ENCODE peak calls at places on chromosomes 13 and 19, in five cellular contexts. U is GM12865; Y is KBM-7; S is CD8-positive, alpha-beta T cell; N is GM13977. J is an unnamed sample.

GRCh38 chr19:8397291-8397690 is 7.1 kb downstream of the RAB11B start:
- DNase-seq in Y (no peak), N (no peak), U (no peak), S (no peak), J (no peak)

GRCh38 chr19:46213156-46213555 is 16.4 kb upstream of the IGFL1 start:
- DNase-seq in Y (no peak), U (no peak), N (no peak), S (no peak), J (no peak)

GRCh38 chr19:28980236-28980868 is 232.6 kb downstream of the UQCRFS1 start:
- DNase-seq in S (no peak), N (no peak), Y (no peak), U (no peak), J (no peak)

GRCh38 chr19:10881403-10882107 is 10.2 kb downstream of the CARM1 start:
- DNase-seq in N (no peak), Y (no peak), S (no peak), U (no peak), J (no peak)

GRCh38 chr19:38090561-38090960 is 133.5 kb downstream of the DPF1 start:
- DNase-seq in Y (no peak), N (no peak), U (no peak), S (no peak), J (no peak)

GRCh38 chr13:96650301-96650886 is 343.9 kb downstream of the OXGR1 start:
- DNase-seq in S (no peak), U (peak; percentile 24), N (peak; percentile 1), Y (no peak), J (peak; percentile 78)

GRCh38 chr19:47479701-47480503 is 4.1 kb downstream of the KPTN start:
- DNase-seq in Y (no peak), U (no peak), N (no peak), S (no peak), J (no peak)

GRCh38 chr19:39363909-39364457 is 21.8 kb downstream of the SAMD4B start:
- DNase-seq in S (no peak), U (no peak), Y (no peak), N (no peak), J (no peak)

GRCh38 chr13:50410921-50411712 is 395.9 kb downstream of the KCNRG start:
- DNase-seq in N (no peak), U (no peak), S (no peak), Y (no peak), J (peak; percentile 50)

GRCh38 chr19:12580180-12580694 is 29.0 kb upstream of the ZNF564 start:
- DNase-seq in N (no peak), U (no peak), Y (no peak), S (no peak), J (no peak)

GRCh38 chr19:7199613-7200533 is 94.3 kb downstream of the INSR start:
- DNase-seq in U (no peak), N (no peak), S (no peak), Y (peak; percentile 39), J (no peak)

GRCh38 chr19:8180018-8180417 is 29.2 kb upstream of the CERS4 start:
- DNase-seq in S (no peak), U (no peak), Y (no peak), N (no peak), J (no peak)

GRCh38 chr19:16143399-16144215 is at the start of gene HSH2D:
- DNase-seq in S (peak; percentile 65), U (peak; percentile 98), N (peak; percentile 77), Y (peak; percentile 76), J (peak; percentile 65)

GRCh38 chr13:60147361-60147760 is 16.4 kb downstream of the DIAPH3 start:
- DNase-seq in S (no peak), N (no peak), U (no peak), Y (no peak), J (no peak)

GRCh38 chr19:39871362-39871761 is 25.2 kb upstream of the FBL start:
- DNase-seq in N (no peak), S (no peak), Y (no peak), U (no peak), J (no peak)

GRCh38 chr13:30857018-30857417 is 49.1 kb upstream of the MEDAG start:
- DNase-seq in S (no peak), N (no peak), U (no peak), Y (no peak), J (no peak)

GRCh38 chr19:18541992-18542935 is 1.1 kb downstream of the FKBP8 start:
- DNase-seq in S (no peak), U (peak; percentile 19), N (peak; percentile 62), Y (no peak), J (peak; percentile 21)

GRCh38 chr19:45470147-45471081 is 2.6 kb downstream of the FOSB start:
- DNase-seq in S (peak; percentile 46), Y (peak; percentile 23), N (no peak), U (no peak), J (no peak)

GRCh38 chr13:20869540-20869939 is 33.0 kb downstream of the XPO4 start:
- DNase-seq in U (no peak), N (no peak), Y (no peak), S (no peak), J (peak; percentile 22)

GRCh38 chr19:6660930-6661329 is 9.0 kb downstream of the TNFSF14 start:
- DNase-seq in N (no peak), Y (no peak), U (no peak), S (no peak), J (no peak)

GRCh38 chr13:39106216-39106995 is 68.2 kb downstream of the NHLRC3 start:
- DNase-seq in Y (no peak), U (no peak), S (no peak), N (no peak), J (no peak)

GRCh38 chr19:47109541-47110375 is 3.8 kb downstream of the ZC3H4 start:
- DNase-seq in U (peak; percentile 84), N (peak; percentile 11), Y (peak; percentile 93), S (no peak), J (peak; percentile 80)

GRCh38 chr13:35979378-35979911 is 151.7 kb downstream of the DCLK1 start:
- DNase-seq in Y (no peak), N (no peak), U (no peak), S (no peak), J (no peak)

GRCh38 chr19:53942001-53942786 is 20.5 kb upstream of the CACNG8 start:
- DNase-seq in Y (no peak), S (no peak), U (no peak), N (no peak), J (no peak)

GRCh38 chr19:12953456-12954149 is 3.4 kb downstream of the GADD45GIP1 start:
- DNase-seq in Y (no peak), U (no peak), N (no peak), S (no peak), J (no peak)

GRCh38 chr13:60583196-60583908 is 186.3 kb downstream of the TDRD3 start:
- DNase-seq in N (no peak), S (no peak), U (no peak), Y (peak; percentile 27), J (peak; percentile 94)

GRCh38 chr13:110359840-110360301 is 52.8 kb downstream of the COL4A2 start:
- DNase-seq in S (no peak), Y (no peak), U (peak; percentile 17), N (no peak), J (no peak)

GRCh38 chr13:98474761-98475160 is 102.1 kb downstream of the STK24 start:
- DNase-seq in N (no peak), U (no peak), Y (no peak), S (no peak), J (no peak)

GRCh38 chr19:532578-533484 is 1.3 kb downstream of the CDC34 start:
- DNase-seq in S (no peak), U (peak; percentile 62), N (peak; percentile 76), Y (peak; percentile 73), J (peak; percentile 70)

GRCh38 chr13:112931028-112931934 is 37.7 kb upstream of the MCF2L start:
- DNase-seq in N (no peak), S (no peak), Y (peak; percentile 70), U (no peak), J (peak; percentile 23)

GRCh38 chr13:45451282-45451681 is 13.5 kb upstream of the COG3 start:
- DNase-seq in N (no peak), S (no peak), Y (no peak), U (no peak), J (no peak)

GRCh38 chr13:110699148-110700145 is 6.5 kb downstream of the CARS2 start:
- DNase-seq in N (no peak), S (no peak), U (no peak), Y (no peak), J (no peak)

GRCh38 chr13:30796833-30797601 is 61.7 kb downstream of the ALOX5AP start:
- DNase-seq in S (no peak), N (peak; percentile 63), U (peak; percentile 49), Y (no peak), J (no peak)

GRCh38 chr19:5943623-5944022 is 29.6 kb downstream of the CAPS start:
- DNase-seq in Y (no peak), N (no peak), U (no peak), S (no peak), J (no peak)

GRCh38 chr13:31385534-31385933 is 185.8 kb downstream of the B3GLCT start:
- DNase-seq in S (no peak), N (no peak), U (no peak), Y (no peak), J (peak; percentile 17)

GRCh38 chr19:5122121-5122400 is 153.1 kb downstream of the KDM4B start:
- DNase-seq in Y (peak; percentile 41), N (no peak), U (no peak), S (no peak), J (no peak)

GRCh38 chr13:78426183-78426582 is 177.2 kb downstream of the POU4F1 start:
- DNase-seq in S (no peak), Y (no peak), N (no peak), U (no peak), J (no peak)

GRCh38 chr13:46894534-46894906 is 2.3 kb downstream of the HTR2A start:
- DNase-seq in S (no peak), Y (no peak), N (no peak), U (no peak), J (no peak)

GRCh38 chr13:20711301-20712044 is 8.0 kb downstream of the IL17D start:
- DNase-seq in U (peak; percentile 32), S (no peak), Y (peak; percentile 21), N (peak; percentile 10), J (peak; percentile 23)

J was measured in OCI-M1.